ENCODE peak calls at places on chromosomes 7 and 10, in eight cellular contexts. One of them, this sample, is unnamed.

GRCh38 chr7:100783804-100784203 is 43.5 kb downstream of the EPHB4 start:
- DNase-seq in uterus: no peak
- DNase-seq in IMR-90: no peak
- DNase-seq in CD8-positive, alpha-beta memory T cell: no peak
- DNase-seq in naive thymus-derived CD4-positive, alpha-beta T cell: no peak
- DNase-seq in neuronal stem cell: no peak
- DNase-seq in fibroblast of lung: no peak
- DNase-seq in right atrium auricular region: no peak
- DNase-seq in this sample: no peak

GRCh38 chr7:143172354-143172753 is 10.9 kb upstream of the TAS2R39 start:
- DNase-seq in neuronal stem cell: no peak
- DNase-seq in naive thymus-derived CD4-positive, alpha-beta T cell: no peak
- DNase-seq in right atrium auricular region: no peak
- DNase-seq in IMR-90: no peak
- DNase-seq in uterus: peak; percentile 23
- DNase-seq in CD8-positive, alpha-beta memory T cell: no peak
- DNase-seq in fibroblast of lung: no peak
- DNase-seq in this sample: no peak

GRCh38 chr7:44530990-44531389 is 10.1 kb downstream of the NPC1L1 start:
- DNase-seq in CD8-positive, alpha-beta memory T cell: no peak
- DNase-seq in uterus: no peak
- DNase-seq in right atrium auricular region: no peak
- DNase-seq in fibroblast of lung: no peak
- DNase-seq in IMR-90: no peak
- DNase-seq in neuronal stem cell: no peak
- DNase-seq in naive thymus-derived CD4-positive, alpha-beta T cell: no peak
- DNase-seq in this sample: no peak

GRCh38 chr7:90222811-90223725 is 11.5 kb downstream of the STEAP2 start:
- DNase-seq in right atrium auricular region: no peak
- DNase-seq in CD8-positive, alpha-beta memory T cell: no peak
- DNase-seq in uterus: peak; percentile 55
- DNase-seq in neuronal stem cell: no peak
- DNase-seq in naive thymus-derived CD4-positive, alpha-beta T cell: no peak
- DNase-seq in fibroblast of lung: peak; percentile 41
- DNase-seq in IMR-90: peak; percentile 68
- DNase-seq in this sample: no peak

GRCh38 chr10:14626126-14626525 is 148.6 kb downstream of the FAM107B start:
- DNase-seq in naive thymus-derived CD4-positive, alpha-beta T cell: no peak
- DNase-seq in fibroblast of lung: no peak
- DNase-seq in CD8-positive, alpha-beta memory T cell: no peak
- DNase-seq in IMR-90: no peak
- DNase-seq in neuronal stem cell: no peak
- DNase-seq in right atrium auricular region: no peak
- DNase-seq in uterus: no peak
- DNase-seq in this sample: no peak

GRCh38 chr7:152847491-152847890 is 87.9 kb downstream of the ACTR3B start:
- DNase-seq in IMR-90: no peak
- DNase-seq in fibroblast of lung: peak; percentile 14
- DNase-seq in right atrium auricular region: no peak
- DNase-seq in naive thymus-derived CD4-positive, alpha-beta T cell: no peak
- DNase-seq in uterus: no peak
- DNase-seq in neuronal stem cell: no peak
- DNase-seq in CD8-positive, alpha-beta memory T cell: no peak
- DNase-seq in this sample: no peak

GRCh38 chr10:72088879-72089585 is 681 bp upstream of the SPOCK2 start:
- DNase-seq in IMR-90: no peak
- DNase-seq in uterus: no peak
- DNase-seq in naive thymus-derived CD4-positive, alpha-beta T cell: peak; percentile 37
- DNase-seq in fibroblast of lung: no peak
- DNase-seq in neuronal stem cell: no peak
- DNase-seq in CD8-positive, alpha-beta memory T cell: no peak
- DNase-seq in right atrium auricular region: peak; percentile 67
- DNase-seq in this sample: peak; percentile 85

GRCh38 chr7:47496666-47497065 is 85.2 kb downstream of the TNS3 start:
- DNase-seq in neuronal stem cell: no peak
- DNase-seq in IMR-90: no peak
- DNase-seq in CD8-positive, alpha-beta memory T cell: no peak
- DNase-seq in uterus: no peak
- DNase-seq in fibroblast of lung: no peak
- DNase-seq in naive thymus-derived CD4-positive, alpha-beta T cell: no peak
- DNase-seq in right atrium auricular region: no peak
- DNase-seq in this sample: peak; percentile 59

GRCh38 chr7:25430200-25430953 is 202.1 kb upstream of the NPVF start:
- DNase-seq in naive thymus-derived CD4-positive, alpha-beta T cell: no peak
- DNase-seq in right atrium auricular region: no peak
- DNase-seq in IMR-90: no peak
- DNase-seq in neuronal stem cell: no peak
- DNase-seq in uterus: no peak
- DNase-seq in CD8-positive, alpha-beta memory T cell: no peak
- DNase-seq in fibroblast of lung: no peak
- DNase-seq in this sample: no peak

DNA sequence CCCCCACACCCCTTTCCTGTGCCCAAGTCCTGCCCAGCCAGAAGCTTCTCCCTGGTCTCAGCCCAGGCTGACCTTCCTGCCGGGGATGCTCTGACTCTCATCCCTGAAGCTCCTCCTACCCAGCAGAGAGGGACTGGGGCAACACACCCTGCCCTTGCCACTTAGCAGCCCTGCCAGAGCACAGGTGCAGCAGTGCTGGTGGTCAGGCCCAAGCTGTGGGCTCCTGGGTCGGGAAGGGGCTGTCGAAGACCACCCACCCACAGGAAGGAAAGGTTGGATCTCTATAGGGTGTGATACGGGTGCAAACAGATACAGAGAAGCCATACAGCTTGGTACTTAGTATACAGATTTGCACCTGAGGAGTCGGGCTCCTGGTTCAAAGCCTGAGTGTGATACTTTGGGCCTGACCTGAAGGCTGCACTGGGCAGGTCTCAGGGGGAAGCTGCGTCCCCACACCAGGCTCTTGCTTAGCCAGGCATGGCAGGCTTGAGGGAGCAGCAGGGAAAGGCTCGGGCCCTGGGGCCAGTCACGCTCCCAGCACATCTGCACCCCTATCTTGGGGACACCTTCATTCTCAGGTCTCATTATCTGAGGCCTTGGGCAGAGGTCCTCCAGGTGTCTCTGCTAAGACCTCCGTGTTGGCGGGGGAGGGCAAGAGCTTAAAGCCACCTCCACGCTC is 47.3 kb downstream of the TCERG1L start:
- DNase-seq in CD8-positive, alpha-beta memory T cell: no peak
- DNase-seq in fibroblast of lung: no peak
- DNase-seq in neuronal stem cell: no peak
- DNase-seq in naive thymus-derived CD4-positive, alpha-beta T cell: no peak
- DNase-seq in uterus: no peak
- DNase-seq in right atrium auricular region: no peak
- DNase-seq in IMR-90: no peak
- DNase-seq in this sample: peak; percentile 8
- H3K9me3 ChIP-seq in CD8-positive, alpha-beta memory T cell: no peaks in the 10 kb centered on the region
- H3K9me3 ChIP-seq in fibroblast of lung: no peaks in the 10 kb centered on the region
- H3K9me3 ChIP-seq in neuronal stem cell: no peaks in the 10 kb centered on the region
- H3K9me3 ChIP-seq in naive thymus-derived CD4-positive, alpha-beta T cell: no peaks in the 10 kb centered on the region
- H3K9me3 ChIP-seq in uterus: no peaks in the 10 kb centered on the region
- H3K9me3 ChIP-seq in right atrium auricular region: peaks cover 8% of the 10 kb centered on the region
- H3K9me3 ChIP-seq in IMR-90: peaks cover 49% of the 10 kb centered on the region
- H3K9me3 ChIP-seq in this sample: no peaks in the 10 kb centered on the region

GRCh38 chr10:109914966-109915365 is 8.3 kb downstream of the XPNPEP1 start:
- DNase-seq in naive thymus-derived CD4-positive, alpha-beta T cell: no peak
- DNase-seq in fibroblast of lung: peak; percentile 97
- DNase-seq in neuronal stem cell: no peak
- DNase-seq in uterus: peak; percentile 70
- DNase-seq in right atrium auricular region: no peak
- DNase-seq in CD8-positive, alpha-beta memory T cell: peak; percentile 61
- DNase-seq in IMR-90: peak; percentile 96
- DNase-seq in this sample: no peak

GRCh38 chr10:109912335-109913282 is 10.7 kb downstream of the XPNPEP1 start:
- DNase-seq in CD8-positive, alpha-beta memory T cell: no peak
- DNase-seq in IMR-90: peak; percentile 87
- DNase-seq in right atrium auricular region: no peak
- DNase-seq in uterus: no peak
- DNase-seq in neuronal stem cell: no peak
- DNase-seq in fibroblast of lung: peak; percentile 98
- DNase-seq in naive thymus-derived CD4-positive, alpha-beta T cell: no peak
- DNase-seq in this sample: no peak

GRCh38 chr10:109919224-109919623 is 4.1 kb downstream of the XPNPEP1 start:
- DNase-seq in IMR-90: no peak
- DNase-seq in right atrium auricular region: no peak
- DNase-seq in CD8-positive, alpha-beta memory T cell: no peak
- DNase-seq in fibroblast of lung: no peak
- DNase-seq in neuronal stem cell: no peak
- DNase-seq in naive thymus-derived CD4-positive, alpha-beta T cell: no peak
- DNase-seq in uterus: no peak
- DNase-seq in this sample: no peak

GRCh38 chr10:109913351-109913902 is 9.9 kb downstream of the XPNPEP1 start:
- DNase-seq in uterus: no peak
- DNase-seq in right atrium auricular region: no peak
- DNase-seq in IMR-90: no peak
- DNase-seq in fibroblast of lung: no peak
- DNase-seq in CD8-positive, alpha-beta memory T cell: no peak
- DNase-seq in neuronal stem cell: no peak
- DNase-seq in naive thymus-derived CD4-positive, alpha-beta T cell: no peak
- DNase-seq in this sample: no peak

DNA sequence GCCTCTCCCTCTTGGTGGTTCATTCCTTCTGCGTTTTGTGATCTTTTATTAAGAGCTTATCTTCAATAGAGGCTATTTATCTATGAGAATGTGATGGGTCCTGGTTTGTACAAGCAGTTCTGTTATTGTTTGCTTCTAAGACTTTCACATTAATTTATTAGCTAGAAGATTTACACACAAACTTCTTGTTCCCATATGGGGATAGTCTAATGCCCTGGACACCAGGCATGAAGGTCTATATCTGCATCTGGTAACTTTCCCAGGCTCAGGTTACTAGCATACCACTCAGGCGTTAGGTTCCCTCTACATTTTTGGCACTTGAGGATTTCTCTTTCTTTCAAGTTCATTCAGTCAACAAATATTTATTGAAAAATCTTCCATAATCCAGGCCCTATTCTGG is 7.7 kb downstream of the XPNPEP1 start:
- DNase-seq in IMR-90: no peak
- DNase-seq in right atrium auricular region: no peak
- DNase-seq in naive thymus-derived CD4-positive, alpha-beta T cell: no peak
- DNase-seq in fibroblast of lung: peak; percentile 36
- DNase-seq in neuronal stem cell: no peak
- DNase-seq in uterus: no peak
- DNase-seq in CD8-positive, alpha-beta memory T cell: no peak
- DNase-seq in this sample: no peak
- H3K9me3 ChIP-seq in IMR-90: no peaks in the 10 kb centered on the region
- H3K9me3 ChIP-seq in right atrium auricular region: no peaks in the 10 kb centered on the region
- H3K9me3 ChIP-seq in naive thymus-derived CD4-positive, alpha-beta T cell: no peaks in the 10 kb centered on the region
- H3K9me3 ChIP-seq in fibroblast of lung: no peaks in the 10 kb centered on the region
- H3K9me3 ChIP-seq in neuronal stem cell: peaks cover 3% of the 10 kb centered on the region
- H3K9me3 ChIP-seq in uterus: no peaks in the 10 kb centered on the region
- H3K9me3 ChIP-seq in CD8-positive, alpha-beta memory T cell: no peaks in the 10 kb centered on the region
- H3K9me3 ChIP-seq in this sample: no peaks in the 10 kb centered on the region

DNA sequence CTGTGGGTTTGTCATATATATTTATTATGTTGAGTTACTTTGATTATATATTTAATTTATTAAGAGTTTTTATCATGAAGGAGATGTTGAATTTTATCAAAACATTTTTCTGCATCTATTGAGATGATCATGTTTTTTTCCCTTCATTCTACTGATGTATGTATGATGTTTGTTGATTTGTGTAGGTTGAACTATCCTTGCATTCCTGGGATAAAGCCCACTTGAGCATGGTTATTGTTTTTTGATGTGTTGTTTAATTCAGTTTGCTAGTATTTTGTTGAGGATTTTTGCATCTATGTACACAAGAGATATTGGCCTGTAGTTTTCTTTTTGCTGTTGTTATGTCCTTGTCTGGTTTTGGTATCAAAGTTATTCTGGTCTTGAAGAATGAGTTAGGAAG is 31.1 kb downstream of the SCART1 start:
- DNase-seq in right atrium auricular region: no peak
- DNase-seq in neuronal stem cell: no peak
- DNase-seq in CD8-positive, alpha-beta memory T cell: no peak
- DNase-seq in fibroblast of lung: no peak
- DNase-seq in uterus: no peak
- DNase-seq in IMR-90: no peak
- DNase-seq in naive thymus-derived CD4-positive, alpha-beta T cell: no peak
- DNase-seq in this sample: no peak
- H3K9me3 ChIP-seq in right atrium auricular region: peaks cover 51% of the 10 kb centered on the region
- H3K9me3 ChIP-seq in neuronal stem cell: peaks cover 5% of the 10 kb centered on the region
- H3K9me3 ChIP-seq in CD8-positive, alpha-beta memory T cell: peaks cover 13% of the 10 kb centered on the region
- H3K9me3 ChIP-seq in fibroblast of lung: no peaks in the 10 kb centered on the region
- H3K9me3 ChIP-seq in uterus: peaks cover 18% of the 10 kb centered on the region
- H3K9me3 ChIP-seq in IMR-90: peaks cover 3% of the 10 kb centered on the region
- H3K9me3 ChIP-seq in naive thymus-derived CD4-positive, alpha-beta T cell: no peaks in the 10 kb centered on the region
- H3K9me3 ChIP-seq in this sample: peaks cover 3% of the 10 kb centered on the region

GRCh38 chr7:148588168-148588890 is 2.2 kb upstream of the C7orf33 start:
- DNase-seq in naive thymus-derived CD4-positive, alpha-beta T cell: no peak
- DNase-seq in neuronal stem cell: no peak
- DNase-seq in IMR-90: no peak
- DNase-seq in right atrium auricular region: no peak
- DNase-seq in uterus: no peak
- DNase-seq in CD8-positive, alpha-beta memory T cell: no peak
- DNase-seq in fibroblast of lung: no peak
- DNase-seq in this sample: no peak

GRCh38 chr7:148581685-148582084 is 8.9 kb upstream of the C7orf33 start:
- DNase-seq in neuronal stem cell: no peak
- DNase-seq in fibroblast of lung: no peak
- DNase-seq in CD8-positive, alpha-beta memory T cell: no peak
- DNase-seq in naive thymus-derived CD4-positive, alpha-beta T cell: no peak
- DNase-seq in right atrium auricular region: no peak
- DNase-seq in IMR-90: no peak
- DNase-seq in uterus: no peak
- DNase-seq in this sample: no peak

GRCh38 chr7:148587076-148587475 is 3.5 kb upstream of the C7orf33 start:
- DNase-seq in naive thymus-derived CD4-positive, alpha-beta T cell: no peak
- DNase-seq in CD8-positive, alpha-beta memory T cell: no peak
- DNase-seq in neuronal stem cell: no peak
- DNase-seq in uterus: no peak
- DNase-seq in IMR-90: no peak
- DNase-seq in right atrium auricular region: no peak
- DNase-seq in fibroblast of lung: no peak
- DNase-seq in this sample: no peak

GRCh38 chr7:148585399-148585798 is 5.2 kb upstream of the C7orf33 start:
- DNase-seq in fibroblast of lung: no peak
- DNase-seq in CD8-positive, alpha-beta memory T cell: no peak
- DNase-seq in uterus: no peak
- DNase-seq in naive thymus-derived CD4-positive, alpha-beta T cell: no peak
- DNase-seq in right atrium auricular region: no peak
- DNase-seq in neuronal stem cell: no peak
- DNase-seq in IMR-90: no peak
- DNase-seq in this sample: no peak

DNA sequence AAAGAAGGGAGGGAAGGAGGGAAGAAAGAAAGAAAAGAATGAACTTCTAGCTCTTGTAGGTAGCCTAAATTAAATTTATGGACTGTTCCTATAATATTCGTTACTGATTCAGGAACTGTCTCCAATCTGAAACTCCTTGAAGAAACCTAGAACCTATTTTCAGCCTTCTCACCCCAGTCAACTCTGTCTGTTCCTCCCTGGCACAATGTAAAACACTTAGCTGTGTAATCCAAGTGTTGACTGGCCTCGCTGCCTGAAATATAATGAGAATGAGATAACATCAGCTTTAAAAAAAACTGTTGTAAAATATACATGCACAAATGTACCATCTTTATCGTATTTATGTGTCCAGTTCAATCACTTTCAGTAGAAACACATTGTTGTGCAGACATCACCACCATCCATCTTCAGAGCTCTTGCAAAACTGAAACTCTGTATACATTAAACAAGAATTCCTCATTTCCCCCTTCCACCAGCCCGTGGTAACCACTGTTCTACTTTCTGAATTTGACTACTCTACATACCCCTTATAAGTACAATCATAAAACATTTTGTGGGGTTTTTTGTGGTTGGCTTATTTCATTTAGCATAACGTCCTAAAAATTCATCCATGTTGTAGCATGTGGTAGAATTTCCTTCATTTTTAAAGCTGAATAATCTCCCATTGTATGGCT is 6.3 kb upstream of the C7orf33 start:
- DNase-seq in right atrium auricular region: no peak
- DNase-seq in CD8-positive, alpha-beta memory T cell: no peak
- DNase-seq in fibroblast of lung: no peak
- DNase-seq in neuronal stem cell: no peak
- DNase-seq in uterus: no peak
- DNase-seq in IMR-90: no peak
- DNase-seq in naive thymus-derived CD4-positive, alpha-beta T cell: no peak
- DNase-seq in this sample: no peak
- H3K9me3 ChIP-seq in right atrium auricular region: no peaks in the 10 kb centered on the region
- H3K9me3 ChIP-seq in CD8-positive, alpha-beta memory T cell: no peaks in the 10 kb centered on the region
- H3K9me3 ChIP-seq in fibroblast of lung: no peaks in the 10 kb centered on the region
- H3K9me3 ChIP-seq in neuronal stem cell: no peaks in the 10 kb centered on the region
- H3K9me3 ChIP-seq in uterus: no peaks in the 10 kb centered on the region
- H3K9me3 ChIP-seq in IMR-90: no peaks in the 10 kb centered on the region
- H3K9me3 ChIP-seq in naive thymus-derived CD4-positive, alpha-beta T cell: no peaks in the 10 kb centered on the region
- H3K9me3 ChIP-seq in this sample: no peaks in the 10 kb centered on the region

This sample was measured in right cardiac atrium.